ENCODE peak calls at places on chromosomes 1 and 21, in five cellular contexts. One of them, this sample, is unnamed.
A peak's percentile ranks its signal among the peaks of the same experiment; 100 is the strongest.

GRCh38 chr1:216682694-216683243 is 40.5 kb downstream of the ESRRG start:
- DNase-seq in GM12878: no peak
- DNase-seq in HepG2: no peak
- DNase-seq in H1: no peak
- DNase-seq in HCT116: no peak
- DNase-seq in this sample: no peak

GRCh38 chr1:3483801-3484444 is 29.5 kb downstream of the ARHGEF16 start:
- DNase-seq in GM12878: no peak
- DNase-seq in HepG2: peak; percentile 36
- DNase-seq in H1: peak; percentile 44
- DNase-seq in HCT116: no peak
- DNase-seq in this sample: peak; percentile 43

GRCh38 chr1:225603538-225604354 is 49.2 kb downstream of the ENAH start:
- DNase-seq in GM12878: no peak
- DNase-seq in HepG2: peak; percentile 56
- DNase-seq in H1: no peak
- DNase-seq in HCT116: peak; percentile 54
- DNase-seq in this sample: no peak

GRCh38 chr1:8848663-8849386 is 29.7 kb downstream of the ENO1 start:
- DNase-seq in GM12878: no peak
- DNase-seq in HepG2: peak; percentile 88
- DNase-seq in H1: peak; percentile 69
- DNase-seq in HCT116: peak; percentile 55
- DNase-seq in this sample: peak; percentile 46

GRCh38 chr1:234541281-234541975 is 62.4 kb upstream of the TARBP1 start:
- DNase-seq in GM12878: no peak
- DNase-seq in HepG2: no peak
- DNase-seq in H1: no peak
- DNase-seq in HCT116: no peak
- DNase-seq in this sample: no peak

GRCh38 chr1:91791103-91791502 is 94.8 kb downstream of the TGFBR3 start:
- DNase-seq in GM12878: no peak
- DNase-seq in HepG2: peak; percentile 29
- DNase-seq in H1: no peak
- DNase-seq in HCT116: no peak
- DNase-seq in this sample: peak; percentile 40

GRCh38 chr1:155202731-155203515 is 4.8 kb downstream of the THBS3 start:
- DNase-seq in GM12878: no peak
- DNase-seq in HepG2: no peak
- DNase-seq in H1: no peak
- DNase-seq in HCT116: no peak
- DNase-seq in this sample: no peak

GRCh38 chr1:1756661-1757421 is 21.4 kb downstream of the NADK start:
- DNase-seq in GM12878: no peak
- DNase-seq in HepG2: no peak
- DNase-seq in H1: no peak
- DNase-seq in HCT116: no peak
- DNase-seq in this sample: no peak

GRCh38 chr1:145747398-145748247 is 28.3 kb downstream of the CD160 start:
- DNase-seq in GM12878: no peak
- DNase-seq in HepG2: no peak
- DNase-seq in H1: no peak
- DNase-seq in HCT116: no peak
- DNase-seq in this sample: no peak

GRCh38 chr1:70509996-70510876 is 99.2 kb downstream of the CTH start:
- DNase-seq in GM12878: peak; percentile 30
- DNase-seq in HepG2: peak; percentile 50
- DNase-seq in H1: no peak
- DNase-seq in HCT116: peak; percentile 59
- DNase-seq in this sample: peak; percentile 74

GRCh38 chr1:109248797-109249629 is at the start of gene CELSR2:
- DNase-seq in GM12878: no peak
- DNase-seq in HepG2: peak; percentile 25
- DNase-seq in H1: peak; percentile 66
- DNase-seq in HCT116: peak; percentile 38
- DNase-seq in this sample: peak; percentile 78

GRCh38 chr21:37367758-37368535 is 1.4 kb downstream of the DYRK1A start:
- DNase-seq in GM12878: no peak
- DNase-seq in HepG2: no peak
- DNase-seq in H1: no peak
- DNase-seq in HCT116: no peak
- DNase-seq in this sample: peak; percentile 35

GRCh38 chr1:116185161-116185701 is 74.0 kb downstream of the MAB21L3 start:
- DNase-seq in GM12878: no peak
- DNase-seq in HepG2: no peak
- DNase-seq in H1: no peak
- DNase-seq in HCT116: no peak
- DNase-seq in this sample: no peak

GRCh38 chr1:20891091-20891490 is 104.0 kb upstream of the HP1BP3 start:
- DNase-seq in GM12878: no peak
- DNase-seq in HepG2: no peak
- DNase-seq in H1: no peak
- DNase-seq in HCT116: no peak
- DNase-seq in this sample: no peak

GRCh38 chr1:181318022-181318857 is 165.1 kb upstream of the CACNA1E start:
- DNase-seq in GM12878: no peak
- DNase-seq in HepG2: no peak
- DNase-seq in H1: no peak
- DNase-seq in HCT116: no peak
- DNase-seq in this sample: no peak

GRCh38 chr1:156858555-156858956 is 361 bp downstream of the INSRR start:
- DNase-seq in GM12878: no peak
- DNase-seq in HepG2: no peak
- DNase-seq in H1: no peak
- DNase-seq in HCT116: no peak
- DNase-seq in this sample: no peak

GRCh38 chr1:54180666-54181360 is 19.0 kb downstream of the CYB5RL start:
- DNase-seq in GM12878: no peak
- DNase-seq in HepG2: no peak
- DNase-seq in H1: no peak
- DNase-seq in HCT116: no peak
- DNase-seq in this sample: no peak

GRCh38 chr1:25148673-25149300 is 83.5 kb downstream of the SYF2 start:
- DNase-seq in GM12878: no peak
- DNase-seq in HepG2: peak; percentile 27
- DNase-seq in H1: no peak
- DNase-seq in HCT116: no peak
- DNase-seq in this sample: no peak

GRCh38 chr1:97581614-97582051 is 339.2 kb downstream of the DPYD start:
- DNase-seq in GM12878: no peak
- DNase-seq in HepG2: no peak
- DNase-seq in H1: no peak
- DNase-seq in HCT116: no peak
- DNase-seq in this sample: no peak

GRCh38 chr1:227892930-227893695 is 54.6 kb downstream of the WNT9A start:
- DNase-seq in GM12878: no peak
- DNase-seq in HepG2: no peak
- DNase-seq in H1: no peak
- DNase-seq in HCT116: no peak
- DNase-seq in this sample: no peak

GRCh38 chr1:98660941-98661543 is 479 bp upstream of the SNX7 start:
- DNase-seq in GM12878: no peak
- DNase-seq in HepG2: no peak
- DNase-seq in H1: no peak
- DNase-seq in HCT116: no peak
- DNase-seq in this sample: no peak

GRCh38 chr1:36223373-36223995 is 759 bp upstream of the THRAP3 start:
- DNase-seq in GM12878: peak; percentile 39
- DNase-seq in HepG2: no peak
- DNase-seq in H1: no peak
- DNase-seq in HCT116: no peak
- DNase-seq in this sample: no peak

GRCh38 chr1:90434460-90434859 is 282.6 kb downstream of the BARHL2 start:
- DNase-seq in GM12878: no peak
- DNase-seq in HepG2: no peak
- DNase-seq in H1: no peak
- DNase-seq in HCT116: peak; percentile 13
- DNase-seq in this sample: no peak

GRCh38 chr1:199041173-199041914 is 402.5 kb downstream of the PTPRC start:
- DNase-seq in GM12878: peak; percentile 94
- DNase-seq in HepG2: no peak
- DNase-seq in H1: no peak
- DNase-seq in HCT116: no peak
- DNase-seq in this sample: no peak

GRCh38 chr1:100539836-100540536 is 2.0 kb downstream of the GPR88 start:
- DNase-seq in GM12878: no peak
- DNase-seq in HepG2: no peak
- DNase-seq in H1: no peak
- DNase-seq in HCT116: no peak
- DNase-seq in this sample: no peak
- TF ChIP-seq JUND in GM12878: no peak
- TF ChIP-seq JUND in HepG2: no peak
- TF ChIP-seq JUND in H1: no peak
- TF ChIP-seq JUND in HCT116: no peak
- TF ChIP-seq JUND in this sample: no peak

DNA sequence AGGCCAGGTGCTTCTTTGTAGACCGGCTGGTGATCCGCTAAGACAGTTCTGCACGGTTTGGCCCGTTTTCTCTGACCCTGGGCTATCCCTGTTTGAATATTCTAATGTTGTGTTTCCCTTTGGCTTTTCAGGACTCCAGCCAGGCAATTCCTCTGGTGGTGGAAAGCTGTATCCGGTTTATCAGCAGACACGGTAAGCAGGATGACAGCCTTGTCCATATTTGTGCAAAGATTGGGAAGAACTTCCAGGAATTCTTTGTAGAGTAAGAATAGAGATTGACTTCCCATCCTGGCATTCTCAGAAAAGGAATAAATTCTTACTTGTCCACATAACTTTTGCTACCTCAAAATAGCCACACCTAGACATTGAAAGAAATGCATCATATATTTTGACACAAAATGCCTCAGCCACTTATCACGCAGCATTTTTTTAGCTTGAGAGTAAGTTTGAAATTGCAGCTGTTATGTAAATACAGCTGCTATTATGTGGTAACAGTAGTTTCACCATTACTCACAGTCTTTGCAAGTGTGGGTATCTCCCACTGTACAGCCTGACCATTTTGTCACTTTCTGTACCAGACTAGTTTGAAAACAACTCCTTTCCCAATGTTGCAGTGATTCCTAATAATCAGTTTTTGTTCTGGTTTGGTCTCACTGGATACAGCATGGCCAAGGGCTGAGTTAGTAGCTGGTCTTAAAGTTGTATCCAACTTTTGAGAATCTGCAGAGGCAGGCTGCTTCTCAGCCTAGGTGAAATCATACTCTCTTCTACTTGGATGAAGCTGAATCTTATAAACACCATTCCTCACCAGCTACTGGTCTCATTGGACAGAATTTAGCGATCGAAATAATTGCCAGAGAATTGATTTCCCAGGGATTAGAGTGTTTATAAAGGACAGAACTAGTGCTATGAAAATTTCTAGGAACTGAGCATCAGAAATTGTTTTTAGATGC is 40.0 kb upstream of the IKBKE start:
- DNase-seq in GM12878: peak; percentile 48
- DNase-seq in HepG2: no peak
- DNase-seq in H1: no peak
- DNase-seq in HCT116: no peak
- DNase-seq in this sample: no peak
- TF ChIP-seq JUND in GM12878: peak; percentile 85
- TF ChIP-seq JUND in HepG2: no peak
- TF ChIP-seq JUND in H1: no peak
- TF ChIP-seq JUND in HCT116: no peak
- TF ChIP-seq JUND in this sample: no peak

GRCh38 chr1:158362501-158362900 is 8.8 kb downstream of the CD1E start:
- DNase-seq in GM12878: no peak
- DNase-seq in HepG2: no peak
- DNase-seq in H1: no peak
- DNase-seq in HCT116: no peak
- DNase-seq in this sample: no peak

GRCh38 chr1:158362941-158363340 is 9.2 kb downstream of the CD1E start:
- DNase-seq in GM12878: no peak
- DNase-seq in HepG2: no peak
- DNase-seq in H1: no peak
- DNase-seq in HCT116: no peak
- DNase-seq in this sample: no peak

GRCh38 chr1:158371188-158371953 is 17.7 kb downstream of the CD1E start:
- DNase-seq in GM12878: peak; percentile 45
- DNase-seq in HepG2: no peak
- DNase-seq in H1: no peak
- DNase-seq in HCT116: no peak
- DNase-seq in this sample: no peak

GRCh38 chr1:158366783-158367182 is 13.1 kb downstream of the CD1E start:
- DNase-seq in GM12878: no peak
- DNase-seq in HepG2: no peak
- DNase-seq in H1: no peak
- DNase-seq in HCT116: no peak
- DNase-seq in this sample: no peak
- TF ChIP-seq JUND in GM12878: no peak
- TF ChIP-seq JUND in HepG2: no peak
- TF ChIP-seq JUND in H1: no peak
- TF ChIP-seq JUND in HCT116: no peak
- TF ChIP-seq JUND in this sample: no peak

GRCh38 chr1:15945011-15945831 is 30.7 kb downstream of the ZBTB17 start:
- DNase-seq in GM12878: no peak
- DNase-seq in HepG2: no peak
- DNase-seq in H1: no peak
- DNase-seq in HCT116: no peak
- DNase-seq in this sample: no peak

GRCh38 chr1:15947382-15948090 is 28.4 kb downstream of the ZBTB17 start:
- DNase-seq in GM12878: no peak
- DNase-seq in HepG2: no peak
- DNase-seq in H1: no peak
- DNase-seq in HCT116: no peak
- DNase-seq in this sample: no peak

GRCh38 chr1:15945832-15946448 is 30.0 kb downstream of the ZBTB17 start:
- DNase-seq in GM12878: no peak
- DNase-seq in HepG2: no peak
- DNase-seq in H1: no peak
- DNase-seq in HCT116: no peak
- DNase-seq in this sample: no peak

GRCh38 chr1:15948091-15948591 is 27.8 kb downstream of the ZBTB17 start:
- DNase-seq in GM12878: no peak
- DNase-seq in HepG2: no peak
- DNase-seq in H1: no peak
- DNase-seq in HCT116: no peak
- DNase-seq in this sample: no peak

DNA sequence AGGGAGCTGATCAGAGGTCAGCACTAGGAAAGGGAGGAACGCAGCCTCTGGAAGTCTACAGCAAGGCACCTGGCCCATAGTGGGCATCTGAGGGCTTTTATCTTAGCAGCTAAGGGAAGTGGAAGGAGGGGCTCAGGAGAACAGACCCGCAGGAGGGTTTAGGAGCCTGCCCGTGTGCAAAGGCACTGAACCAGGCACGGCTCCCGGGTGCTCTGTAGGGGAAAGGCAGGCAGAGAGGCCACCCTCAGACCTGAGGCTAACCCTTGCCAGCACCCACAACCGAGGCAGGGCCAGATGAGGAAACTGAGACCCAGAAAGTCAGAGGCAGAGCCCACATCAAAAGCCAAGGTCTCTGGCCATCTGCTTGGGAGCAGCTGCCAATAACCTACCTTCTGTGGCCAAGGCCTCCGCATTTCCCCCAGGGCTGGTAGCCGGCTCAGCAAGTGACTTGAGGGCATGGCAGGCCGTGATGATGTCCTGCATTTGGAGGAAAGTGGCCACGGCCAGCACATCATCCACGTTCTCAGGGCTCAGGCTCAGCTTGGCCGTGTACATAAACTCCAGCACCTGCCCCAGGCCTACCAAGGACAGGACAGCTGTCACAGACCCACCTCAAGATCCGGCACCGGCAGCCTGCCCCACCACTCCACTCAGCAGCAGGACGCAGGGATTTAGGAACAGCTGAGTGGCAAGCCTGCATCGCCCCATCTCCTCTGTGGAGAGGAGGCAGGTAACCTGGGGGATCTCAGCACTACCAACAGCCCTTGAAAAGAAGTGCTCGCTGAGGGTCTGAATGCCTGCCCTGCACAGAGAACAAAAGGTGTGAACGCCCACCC is 29.1 kb downstream of the ZBTB17 start:
- DNase-seq in GM12878: no peak
- DNase-seq in HepG2: no peak
- DNase-seq in H1: no peak
- DNase-seq in HCT116: no peak
- DNase-seq in this sample: no peak
- TF ChIP-seq JUND in GM12878: no peak
- TF ChIP-seq JUND in HepG2: no peak
- TF ChIP-seq JUND in H1: no peak
- TF ChIP-seq JUND in HCT116: no peak
- TF ChIP-seq JUND in this sample: no peak

This sample was measured in T47D.